ENCODE peak calls at places on chromosomes 3 and 15, in seven cellular contexts. J, D, R, K, U, G and P are unnamed samples.

GRCh38 chr15:65903296-65904073 is 34.2 kb downstream of the RAB11A start:
- DNase-seq in R (peak), K (no peak), D (no peak), J (no peak), G (peak), U (no peak), P (no peak)

GRCh38 chr3:186073641-186074040 is 35.2 kb downstream of the ETV5 start:
- DNase-seq in R (no peak), D (no peak), K (no peak), G (no peak), U (no peak), J (no peak), P (no peak)

GRCh38 chr3:46867550-46867898 is 4.3 kb upstream of the MYL3 start:
- DNase-seq in G (peak), D (peak), J (peak), K (no peak), R (no peak), U (no peak), P (no peak)

GRCh38 chr15:40032125-40032839 is 6.7 kb downstream of the SRP14 start:
- DNase-seq in G (no peak), U (no peak), J (no peak), R (no peak), K (no peak), D (no peak), P (no peak)

GRCh38 chr3:37125195-37125594 is 49.2 kb downstream of the LRRFIP2 start:
- DNase-seq in D (no peak), K (no peak), J (no peak), G (no peak), R (no peak), U (no peak), P (no peak)

GRCh38 chr3:117736851-117737250 is 1027.3 kb downstream of the TUSC7 start:
- DNase-seq in R (peak), K (no peak), G (no peak), U (no peak), D (no peak), J (no peak), P (no peak)

GRCh38 chr15:91769919-91770318 is 83.6 kb upstream of the SLCO3A1 start:
- DNase-seq in J (no peak), R (no peak), D (no peak), U (no peak), K (no peak), G (no peak), P (no peak)

GRCh38 chr15:37019479-37020433 is 80.6 kb downstream of the MEIS2 start:
- DNase-seq in R (peak), G (peak), U (no peak), K (no peak), D (peak), J (no peak), P (no peak)

GRCh38 chr15:59437777-59438574 is at the start of gene FAM81A:
- DNase-seq in J (peak), D (peak), R (peak), G (peak), U (peak), K (peak), P (peak)

GRCh38 chr3:71713041-71713440 is 12.2 kb downstream of the EIF4E3 start:
- DNase-seq in R (no peak), U (no peak), G (no peak), J (no peak), D (no peak), K (no peak), P (no peak)

GRCh38 chr15:52114256-52114655 is 1.7 kb upstream of the BCL2L10 start:
- DNase-seq in U (no peak), J (no peak), R (no peak), K (no peak), D (no peak), G (no peak), P (no peak)

GRCh38 chr3:17356581-17356980 is 385.9 kb downstream of the TBC1D5 start:
- DNase-seq in K (no peak), J (no peak), G (no peak), D (no peak), R (no peak), U (no peak), P (no peak)

GRCh38 chr15:63985221-63986184 is 60.8 kb downstream of the DAPK2 start:
- DNase-seq in K (no peak), D (peak), G (no peak), R (no peak), J (peak), U (no peak), P (no peak)

GRCh38 chr3:103112273-103112672 is 677.5 kb downstream of the ZPLD1 start:
- DNase-seq in U (no peak), R (no peak), K (no peak), G (no peak), J (no peak), D (no peak), P (no peak)

GRCh38 chr15:39323157-39323556 is 257.7 kb upstream of the THBS1 start:
- DNase-seq in G (no peak), D (no peak), R (no peak), J (no peak), U (no peak), K (no peak), P (no peak)

GRCh38 chr3:101849714-101850326 is 506 bp downstream of the NFKBIZ start:
- DNase-seq in D (peak), R (no peak), G (no peak), K (no peak), U (peak), J (peak), P (no peak)

GRCh38 chr15:39301589-39301999 is 279.3 kb upstream of the THBS1 start:
- DNase-seq in K (no peak), J (no peak), R (no peak), G (peak), U (no peak), D (no peak), P (no peak)

GRCh38 chr3:147613710-147614109 is 204.5 kb downstream of the ZIC1 start:
- DNase-seq in J (no peak), R (peak), G (no peak), D (no peak), U (no peak), K (peak), P (no peak)

GRCh38 chr3:167864559-167864887 is 129.0 kb downstream of the SERPINI1 start:
- DNase-seq in U (no peak), K (no peak), G (no peak), R (no peak), J (no peak), D (no peak), P (no peak)

GRCh38 chr15:48427960-48428547 is 96.8 kb downstream of the DUT start:
- DNase-seq in G (peak), D (no peak), U (no peak), K (no peak), R (peak), J (no peak), P (no peak)

GRCh38 chr15:48671381-48672022 is 26.0 kb upstream of the FBN1 start:
- DNase-seq in D (peak), U (no peak), K (no peak), G (peak), J (no peak), R (peak), P (no peak)

GRCh38 chr3:107641572-107642307 is 119.0 kb downstream of the BBX start:
- DNase-seq in G (peak), D (no peak), J (no peak), R (no peak), K (no peak), U (no peak), P (no peak)

GRCh38 chr3:184230603-184231528 is 1.5 kb downstream of the VWA5B2 start:
- DNase-seq in R (no peak), U (no peak), K (peak), D (no peak), G (no peak), J (no peak), P (no peak)

GRCh38 chr15:77033729-77034619 is 36.9 kb downstream of the TSPAN3 start:
- DNase-seq in R (no peak), U (peak), G (no peak), J (peak), K (no peak), D (no peak), P (peak)

GRCh38 chr15:77033417-77033728 is 37.5 kb downstream of the TSPAN3 start:
- DNase-seq in U (peak), D (no peak), J (no peak), G (no peak), R (no peak), K (no peak), P (peak)

GRCh38 chr15:77035999-77036471 is 34.9 kb downstream of the TSPAN3 start:
- DNase-seq in U (peak), K (peak), R (no peak), J (peak), G (no peak), D (no peak), P (no peak)

GRCh38 chr15:77035584-77035983 is 35.3 kb downstream of the TSPAN3 start:
- DNase-seq in D (no peak), R (no peak), J (no peak), K (no peak), U (peak), G (no peak), P (no peak)

DNA sequence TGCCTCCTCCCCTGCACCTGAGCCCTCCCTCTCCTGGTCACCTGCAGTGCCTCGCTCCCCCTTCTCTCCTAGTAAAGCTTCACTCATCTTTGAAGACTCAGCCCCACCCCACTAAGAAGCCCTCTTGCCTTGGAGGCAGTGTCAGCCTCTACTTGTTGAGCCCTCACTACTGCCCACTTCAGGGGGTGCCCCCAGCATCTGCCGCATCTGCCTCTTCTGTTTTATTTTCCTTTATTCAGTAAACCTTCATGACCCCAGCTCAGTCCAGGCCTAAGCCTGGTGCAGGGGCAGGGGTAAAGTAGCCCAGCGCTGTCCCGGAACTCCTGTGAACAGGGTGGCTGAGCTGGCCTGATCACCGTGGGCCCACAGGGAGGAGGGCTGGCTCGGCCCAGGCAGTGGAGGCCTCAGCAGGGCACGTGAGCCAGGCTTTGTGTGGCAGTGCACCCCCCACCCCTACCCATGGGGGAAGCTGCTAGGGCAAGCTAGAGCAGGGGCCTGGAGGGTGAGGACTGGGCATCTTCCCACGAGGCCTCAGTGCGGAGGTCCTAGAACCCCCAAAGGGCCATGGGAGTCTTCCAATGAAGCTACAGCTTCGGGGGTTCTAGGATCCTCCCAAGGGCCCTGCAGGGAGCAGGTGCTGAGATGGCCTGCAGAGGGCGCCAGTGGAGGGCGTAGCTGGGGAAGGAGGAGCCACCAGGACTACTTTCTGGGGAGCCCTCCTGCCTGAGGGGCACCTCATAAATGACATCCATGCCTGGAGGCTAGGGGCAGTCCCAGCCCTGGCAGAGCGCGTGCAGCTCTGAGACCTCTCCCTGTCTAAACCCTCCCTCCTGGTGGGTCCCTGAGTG is 36.1 kb downstream of the TSPAN3 start:
- DNase-seq in G (no peak), D (no peak), K (peak), J (peak), R (no peak), U (peak), P (peak)
- TF ChIP-seq CTCF in G (peak), D (no peak), K (peak), J (peak), R (peak), U (peak), P (peak)

GRCh38 chr3:44114142-44114541 is 127.5 kb upstream of the TOPAZ1 start:
- DNase-seq in K (peak), J (no peak), R (no peak), D (no peak), U (no peak), G (peak), P (peak)
- TF ChIP-seq CTCF in K (peak), J (peak), R (peak), D (no peak), U (peak), G (peak), P (peak)

GRCh38 chr3:142366434-142366833 is 81.4 kb downstream of the XRN1 start:
- DNase-seq in R (no peak), K (no peak), D (no peak), G (peak), J (no peak), U (no peak), P (no peak)
- TF ChIP-seq CTCF in R (peak), K (peak), D (no peak), G (peak), J (no peak), U (peak), P (peak)

GRCh38 chr15:58269455-58270414 is 131.6 kb downstream of the AQP9 start:
- DNase-seq in G (peak), J (no peak), R (peak), U (no peak), D (no peak), K (peak), P (peak)
- TF ChIP-seq CTCF in G (peak), J (peak), R (peak), U (peak), D (no peak), K (peak), P (peak)